ENCODE peak calls at places on chromosomes 1 and 21, in four cellular contexts. Z is H9, R is kidney, W is prostate gland. H is an unnamed sample.

GRCh38 chr1:201775380-201775779 is 53.6 kb upstream of the IPO9 start:
- DNase-seq in W (peak), Z (no peak), R (no peak), H (no peak)

GRCh38 chr1:25519624-25520023 is 23.8 kb upstream of the LDLRAP1 start:
- DNase-seq in W (no peak), R (no peak), Z (no peak), H (no peak)

GRCh38 chr1:220487297-220487820 is 40.6 kb upstream of the MARK1 start:
- DNase-seq in W (no peak), R (no peak), Z (no peak), H (no peak)

GRCh38 chr1:51520700-51521248 is 1.7 kb upstream of the EPS15 start:
- DNase-seq in R (no peak), Z (no peak), W (no peak), H (no peak)

GRCh38 chr21:34074283-34075098 is 1.1 kb downstream of the MRPS6 start:
- DNase-seq in Z (no peak), W (no peak), R (no peak), H (no peak)

GRCh38 chr21:42474982-42475381 is 21.0 kb downstream of the RSPH1 start:
- DNase-seq in R (peak), W (no peak), Z (no peak), H (no peak)

GRCh38 chr1:43541141-43541540 is 10.5 kb downstream of the PTPRF start:
- DNase-seq in Z (no peak), W (no peak), R (no peak), H (no peak)

GRCh38 chr1:223250632-223251015 is 107.6 kb upstream of the TLR5 start:
- DNase-seq in W (no peak), Z (no peak), R (no peak), H (no peak)

GRCh38 chr1:32073387-32074229 is 869 bp downstream of the TMEM39B start:
- DNase-seq in R (no peak), Z (no peak), W (no peak), H (peak)

GRCh38 chr1:32068891-32069590 is 3.7 kb upstream of the TMEM39B start:
- DNase-seq in R (no peak), Z (no peak), W (no peak), H (no peak)

GRCh38 chr1:32071758-32072621 is 749 bp upstream of the TMEM39B start:
- DNase-seq in R (no peak), Z (no peak), W (no peak), H (no peak)

GRCh38 chr1:32074841-32075240 is 2.1 kb downstream of the TMEM39B start:
- DNase-seq in Z (no peak), W (no peak), R (no peak), H (no peak)

GRCh38 chr1:32072622-32073386 is at the start of gene TMEM39B:
- DNase-seq in W (peak), Z (peak), R (peak), H (peak)
- TF ChIP-seq CTCF in W (peak), Z (no peak), R (no peak), H (no peak)

GRCh38 chr1:65577278-65577677 is 156.8 kb downstream of the LEPR start:
- DNase-seq in R (no peak), W (no peak), Z (no peak), H (no peak)

GRCh38 chr1:65584399-65584798 is 163.9 kb downstream of the LEPR start:
- DNase-seq in R (no peak), Z (no peak), W (no peak), H (no peak)

GRCh38 chr1:65581120-65581519 is 160.7 kb downstream of the LEPR start:
- DNase-seq in W (no peak), R (no peak), Z (no peak), H (no peak)
- TF ChIP-seq CTCF in W (no peak), R (no peak), Z (peak), H (no peak)

GRCh38 chr1:97674517-97674916 is 246.3 kb downstream of the DPYD start:
- DNase-seq in R (no peak), W (no peak), Z (no peak), H (no peak)

DNA sequence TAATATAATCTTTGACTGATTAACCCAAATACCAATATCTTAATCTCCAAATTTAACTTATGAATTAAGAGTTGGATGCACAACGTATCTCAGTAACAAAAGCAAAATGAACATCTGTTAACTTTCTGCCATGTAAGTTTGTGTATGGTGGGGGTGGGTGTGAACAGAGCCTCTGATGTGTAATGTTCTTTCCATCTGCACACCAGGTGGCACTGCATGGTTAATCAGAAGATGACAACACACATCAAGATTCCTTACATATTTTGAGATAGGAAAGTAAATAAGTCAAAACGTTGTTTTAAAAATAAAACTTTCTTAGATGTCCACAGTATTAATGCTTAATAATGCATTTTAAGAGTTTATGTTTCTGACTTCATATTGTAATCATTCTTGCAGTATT is 251.9 kb downstream of the DPYD start:
- DNase-seq in R (no peak), Z (no peak), W (no peak), H (no peak)
- TF ChIP-seq CTCF in R (no peak), Z (no peak), W (no peak), H (no peak)

GRCh38 chr1:83883979-83884378 is 115.0 kb downstream of the TTLL7 start:
- DNase-seq in W (no peak), Z (no peak), R (no peak), H (no peak)

GRCh38 chr1:83887483-83887882 is 111.4 kb downstream of the TTLL7 start:
- DNase-seq in R (no peak), Z (no peak), W (no peak), H (no peak)

GRCh38 chr1:83882906-83883305 is 116.0 kb downstream of the TTLL7 start:
- DNase-seq in W (no peak), R (no peak), Z (peak), H (no peak)
- TF ChIP-seq CTCF in W (no peak), R (no peak), Z (peak), H (peak)

H was measured in upper lobe of right lung.